ENCODE peak calls at places on chromosomes 13 and 19, in seven cellular contexts. L is tibial artery, R is psoas muscle, J is Peyer's patch, W is retinal pigment epithelial cell, I is colonic mucosa, T is fibroblast of the aortic adventitia. O is an unnamed sample.

GRCh38 chr13:87798536-87798935 is 127.4 kb downstream of the SLITRK5 start:
- DNase-seq in L (no peak), R (no peak), J (no peak), W (no peak), I (no peak), T (no peak), O (no peak)

GRCh38 chr19:9531933-9532332 is 6.5 kb downstream of the ZNF426 start:
- DNase-seq in L (no peak), R (no peak), J (no peak), W (no peak), I (no peak), T (no peak), O (no peak)

GRCh38 chr13:36783883-36784282 is 35.1 kb upstream of the RFXAP start:
- DNase-seq in L (no peak), R (no peak), J (no peak), W (no peak), I (no peak), T (no peak), O (no peak)

GRCh38 chr13:99383511-99383921 is 76.3 kb upstream of the GPR183 start:
- DNase-seq in L (no peak), R (no peak), J (no peak), W (no peak), I (no peak), T (no peak), O (peak; percentile 14)

GRCh38 chr19:31378404-31378803 is 29.2 kb upstream of the TSHZ3 start:
- DNase-seq in L (no peak), R (peak; percentile 35), J (no peak), W (no peak), I (peak; percentile 27), T (peak; percentile 98), O (no peak)

GRCh38 chr13:25462301-25463125 is 90.7 kb downstream of the ATP8A2 start:
- DNase-seq in L (no peak), R (no peak), J (no peak), W (no peak), I (no peak), T (no peak), O (no peak)

GRCh38 chr19:16940626-16941025 is 51.8 kb downstream of the F2RL3 start:
- DNase-seq in L (peak; percentile 34), R (no peak), J (no peak), W (no peak), I (no peak), T (no peak), O (no peak)

GRCh38 chr13:27533155-27533643 is 82.8 kb upstream of the MTIF3 start:
- DNase-seq in L (peak; percentile 85), R (peak; percentile 84), J (peak; percentile 49), W (peak; percentile 15), I (peak; percentile 87), T (peak; percentile 69), O (peak; percentile 44)

GRCh38 chr19:19579533-19580361 is 38.7 kb downstream of the PBX4 start:
- DNase-seq in L (no peak), R (no peak), J (no peak), W (no peak), I (no peak), T (no peak), O (no peak)

GRCh38 chr19:501646-502045 is 5.4 kb downstream of the MADCAM1 start:
- DNase-seq in L (no peak), R (peak; percentile 4), J (no peak), W (no peak), I (no peak), T (no peak), O (no peak)

GRCh38 chr13:83667606-83668005 is 214.7 kb downstream of the SLITRK1 start:
- DNase-seq in L (no peak), R (no peak), J (no peak), W (no peak), I (no peak), T (no peak), O (no peak)

GRCh38 chr13:109998808-109999528 is 212.6 kb upstream of the IRS2 start:
- DNase-seq in L (no peak), R (no peak), J (no peak), W (peak; percentile 79), I (no peak), T (peak; percentile 85), O (no peak)

GRCh38 chr13:42396501-42396900 is 124.5 kb downstream of the AKAP11 start:
- DNase-seq in L (no peak), R (no peak), J (peak; percentile 65), W (no peak), I (no peak), T (no peak), O (no peak)

GRCh38 chr19:33498391-33499000 is 23.1 kb downstream of the PEPD start:
- DNase-seq in L (no peak), R (no peak), J (no peak), W (no peak), I (no peak), T (no peak), O (no peak)

GRCh38 chr19:35260694-35261304 is 8.0 kb upstream of the USF2 start:
- DNase-seq in L (peak; percentile 58), R (no peak), J (peak; percentile 9), W (no peak), I (peak; percentile 8), T (no peak), O (peak; percentile 25)

GRCh38 chr19:741506-742131 is 9.3 kb upstream of the MISP start:
- DNase-seq in L (no peak), R (no peak), J (no peak), W (no peak), I (no peak), T (no peak), O (no peak)

GRCh38 chr19:15962319-15962718 is 13.5 kb downstream of the OR10H4 start:
- DNase-seq in L (no peak), R (no peak), J (no peak), W (no peak), I (no peak), T (no peak), O (no peak)

GRCh38 chr13:65336916-65337315 is 1893.2 kb downstream of the PCDH9 start:
- DNase-seq in L (no peak), R (no peak), J (no peak), W (peak; percentile 79), I (no peak), T (peak; percentile 5), O (no peak)

GRCh38 chr13:43786472-43786765 is 353 bp downstream of the ENOX1 start:
- DNase-seq in L (no peak), R (no peak), J (no peak), W (no peak), I (peak; percentile 17), T (no peak), O (no peak)
- H3K4me3 ChIP-seq in L (peak overlapping the region; percentile 62), R (peak overlapping the region; percentile 78), J (peak overlapping the region; percentile 47), W (peak overlapping the region; percentile 52), I (peak overlapping the region; percentile 50), T (peak overlapping the region; percentile 75), O (peak overlapping the region; percentile 52)

GRCh38 chr19:47130589-47131168 is at the start of gene SAE1:
- DNase-seq in L (peak; percentile 97), R (peak; percentile 94), J (peak; percentile 86), W (peak; percentile 93), I (peak; percentile 94), T (peak; percentile 99), O (peak; percentile 88)

GRCh38 chr19:47133021-47133471 is 2.4 kb downstream of the SAE1 start:
- DNase-seq in L (no peak), R (no peak), J (no peak), W (no peak), I (no peak), T (no peak), O (no peak)

GRCh38 chr19:47129579-47129978 is 1.1 kb upstream of the SAE1 start:
- DNase-seq in L (no peak), R (no peak), J (no peak), W (no peak), I (no peak), T (no peak), O (no peak)

GRCh38 chr19:47132522-47132852 is 1.9 kb downstream of the SAE1 start:
- DNase-seq in L (no peak), R (no peak), J (no peak), W (no peak), I (no peak), T (no peak), O (no peak)

GRCh38 chr19:47130120-47130588 is 481 bp upstream of the SAE1 start:
- DNase-seq in L (no peak), R (no peak), J (no peak), W (no peak), I (no peak), T (no peak), O (no peak)
- H3K4me3 ChIP-seq in L (peak overlapping the region; percentile 96), R (peak overlapping the region; percentile 80), J (peak overlapping the region; percentile 95), W (no peak overlapping the region), I (peak overlapping the region; percentile 53), T (no peak overlapping the region), O (no peak overlapping the region)

GRCh38 chr19:41476583-41476982 is 33.6 kb downstream of the ERICH4 start:
- DNase-seq in L (no peak), R (no peak), J (no peak), W (no peak), I (no peak), T (no peak), O (no peak)

GRCh38 chr19:41478875-41479756 is 36.2 kb downstream of the ERICH4 start:
- DNase-seq in L (no peak), R (no peak), J (no peak), W (no peak), I (no peak), T (peak; percentile 4), O (no peak)

GRCh38 chr19:41479757-41480191 is 36.8 kb downstream of the ERICH4 start:
- DNase-seq in L (peak; percentile 74), R (peak; percentile 56), J (no peak), W (no peak), I (no peak), T (no peak), O (no peak)

GRCh38 chr19:41480336-41480735 is 37.4 kb downstream of the ERICH4 start:
- DNase-seq in L (no peak), R (no peak), J (no peak), W (no peak), I (no peak), T (no peak), O (no peak)

DNA sequence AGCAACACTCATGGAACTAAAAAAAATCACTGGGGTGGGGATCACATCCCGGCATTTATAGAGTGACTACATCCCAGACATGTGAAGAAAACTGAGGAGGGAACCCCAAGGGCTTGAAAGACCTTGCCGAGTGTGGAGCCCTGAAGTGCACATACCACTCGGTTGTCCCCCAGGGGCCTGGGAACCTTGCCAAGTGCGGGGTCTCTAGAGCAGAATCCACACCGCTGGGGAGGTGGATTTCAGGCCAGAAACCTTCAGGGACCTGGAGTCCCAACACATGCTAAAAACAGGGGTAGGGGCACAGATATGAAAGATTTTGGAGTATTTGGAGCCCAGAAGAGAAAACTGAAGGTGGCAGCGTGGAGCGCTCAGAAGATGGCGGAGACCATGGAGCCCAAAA is 35.2 kb downstream of the ERICH4 start:
- DNase-seq in L (no peak), R (no peak), J (no peak), W (no peak), I (no peak), T (no peak), O (no peak)
- H3K4me3 ChIP-seq in L (no peak overlapping the region), R (peak overlapping the region; percentile 18), J (no peak overlapping the region), W (no peak overlapping the region), I (no peak overlapping the region), T (no peak overlapping the region), O (no peak overlapping the region)

GRCh38 chr19:58002384-58003152 is at the start of gene ZNF606:
- DNase-seq in L (peak; percentile 90), R (peak; percentile 90), J (peak; percentile 81), W (peak; percentile 54), I (peak; percentile 88), T (peak; percentile 80), O (peak; percentile 96)

GRCh38 chr19:58001895-58002369 is 688 bp downstream of the ZNF606 start:
- DNase-seq in L (no peak), R (no peak), J (no peak), W (no peak), I (peak; percentile 34), T (peak; percentile 14), O (no peak)

GRCh38 chr19:58003153-58003828 is 671 bp upstream of the ZNF606 start:
- DNase-seq in L (no peak), R (no peak), J (no peak), W (no peak), I (no peak), T (peak; percentile 35), O (no peak)

GRCh38 chr19:58000677-58001076 is 1.9 kb downstream of the ZNF606 start:
- DNase-seq in L (no peak), R (no peak), J (no peak), W (no peak), I (no peak), T (no peak), O (no peak)
- H3K4me3 ChIP-seq in L (no peak overlapping the region), R (peak overlapping the region; percentile 99), J (no peak overlapping the region), W (no peak overlapping the region), I (no peak overlapping the region), T (no peak overlapping the region), O (no peak overlapping the region)

O was measured in lower leg skin.